ENCODE peak calls at places on chromosomes 5 and 9, in six cellular contexts. One of them, this sample, is unnamed.
A peak's percentile ranks its signal among the peaks of the same experiment; 100 is the strongest.

GRCh38 chr9:98248737-98249474 is 6.5 kb downstream of the TBC1D2 start:
- DNase-seq in fibroblast of lung: peak; percentile 97
- DNase-seq in lower leg skin: peak; percentile 83
- DNase-seq in colonic mucosa: peak; percentile 77
- DNase-seq in stomach: peak; percentile 35
- DNase-seq in lower lobe of right lung: peak; percentile 92
- DNase-seq in this sample: peak; percentile 87

GRCh38 chr9:103755986-103756385 is 338.1 kb upstream of the SMC2 start:
- DNase-seq in fibroblast of lung: no peak
- DNase-seq in lower leg skin: no peak
- DNase-seq in colonic mucosa: no peak
- DNase-seq in stomach: no peak
- DNase-seq in lower lobe of right lung: no peak
- DNase-seq in this sample: no peak

GRCh38 chr9:96219615-96220257 is 82.2 kb downstream of the HSD17B3 start:
- DNase-seq in fibroblast of lung: peak; percentile 12
- DNase-seq in lower leg skin: no peak
- DNase-seq in colonic mucosa: peak; percentile 39
- DNase-seq in stomach: peak; percentile 36
- DNase-seq in lower lobe of right lung: peak; percentile 63
- DNase-seq in this sample: peak; percentile 8

GRCh38 chr9:84296146-84296843 is 44.3 kb downstream of the SLC28A3 start:
- DNase-seq in fibroblast of lung: peak; percentile 88
- DNase-seq in lower leg skin: no peak
- DNase-seq in colonic mucosa: no peak
- DNase-seq in stomach: no peak
- DNase-seq in lower lobe of right lung: no peak
- DNase-seq in this sample: peak; percentile 49

GRCh38 chr5:140346348-140347221 is at the start of gene HBEGF:
- DNase-seq in fibroblast of lung: peak; percentile 69
- DNase-seq in lower leg skin: peak; percentile 58
- DNase-seq in colonic mucosa: peak; percentile 88
- DNase-seq in stomach: peak; percentile 93
- DNase-seq in lower lobe of right lung: peak; percentile 91
- DNase-seq in this sample: peak; percentile 55

GRCh38 chr5:56670916-56671315 is 144.4 kb upstream of the MAP3K1 start:
- DNase-seq in fibroblast of lung: peak; percentile 13
- DNase-seq in lower leg skin: no peak
- DNase-seq in colonic mucosa: no peak
- DNase-seq in stomach: no peak
- DNase-seq in lower lobe of right lung: no peak
- DNase-seq in this sample: no peak

GRCh38 chr5:170522211-170523128 is 18.6 kb downstream of the KCNIP1 start:
- DNase-seq in fibroblast of lung: peak; percentile 79
- DNase-seq in lower leg skin: peak; percentile 33
- DNase-seq in colonic mucosa: no peak
- DNase-seq in stomach: no peak
- DNase-seq in lower lobe of right lung: no peak
- DNase-seq in this sample: peak; percentile 39

GRCh38 chr5:95163079-95163478 is 121.8 kb downstream of the MCTP1 start:
- DNase-seq in fibroblast of lung: no peak
- DNase-seq in lower leg skin: no peak
- DNase-seq in colonic mucosa: no peak
- DNase-seq in stomach: no peak
- DNase-seq in lower lobe of right lung: no peak
- DNase-seq in this sample: no peak

GRCh38 chr5:112529525-112529924 is 110.4 kb upstream of the EPB41L4A start:
- DNase-seq in fibroblast of lung: no peak
- DNase-seq in lower leg skin: no peak
- DNase-seq in colonic mucosa: no peak
- DNase-seq in stomach: no peak
- DNase-seq in lower lobe of right lung: no peak
- DNase-seq in this sample: peak; percentile 4
- TF ChIP-seq CTCF in fibroblast of lung: no peak
- TF ChIP-seq CTCF in lower leg skin: no peak
- TF ChIP-seq CTCF in colonic mucosa: no peak
- TF ChIP-seq CTCF in stomach: no peak
- TF ChIP-seq CTCF in lower lobe of right lung: peak; percentile 40
- TF ChIP-seq CTCF in this sample: no peak

GRCh38 chr9:130871395-130872057 is 25.1 kb downstream of the QRFP start:
- DNase-seq in fibroblast of lung: no peak
- DNase-seq in lower leg skin: no peak
- DNase-seq in colonic mucosa: no peak
- DNase-seq in stomach: no peak
- DNase-seq in lower lobe of right lung: no peak
- DNase-seq in this sample: no peak
- H3K4me3 ChIP-seq in fibroblast of lung: no peak overlapping the region
- H3K4me3 ChIP-seq in lower leg skin: no peak overlapping the region
- H3K4me3 ChIP-seq in colonic mucosa: no peak overlapping the region
- H3K4me3 ChIP-seq in stomach: no peak overlapping the region
- H3K4me3 ChIP-seq in lower lobe of right lung: no peak overlapping the region
- H3K4me3 ChIP-seq in this sample: no peak overlapping the region

GRCh38 chr9:75069171-75069570 is 18.8 kb downstream of the NMRK1 start:
- DNase-seq in fibroblast of lung: no peak
- DNase-seq in lower leg skin: no peak
- DNase-seq in colonic mucosa: no peak
- DNase-seq in stomach: no peak
- DNase-seq in lower lobe of right lung: no peak
- DNase-seq in this sample: no peak

GRCh38 chr9:75072895-75073294 is 15.1 kb downstream of the NMRK1 start:
- DNase-seq in fibroblast of lung: no peak
- DNase-seq in lower leg skin: no peak
- DNase-seq in colonic mucosa: no peak
- DNase-seq in stomach: no peak
- DNase-seq in lower lobe of right lung: no peak
- DNase-seq in this sample: no peak

GRCh38 chr9:75067894-75068293 is 20.1 kb downstream of the NMRK1 start:
- DNase-seq in fibroblast of lung: no peak
- DNase-seq in lower leg skin: no peak
- DNase-seq in colonic mucosa: no peak
- DNase-seq in stomach: no peak
- DNase-seq in lower lobe of right lung: no peak
- DNase-seq in this sample: no peak

GRCh38 chr9:75071530-75072122 is 16.3 kb downstream of the NMRK1 start:
- DNase-seq in fibroblast of lung: peak; percentile 25
- DNase-seq in lower leg skin: peak; percentile 71
- DNase-seq in colonic mucosa: peak; percentile 93
- DNase-seq in stomach: peak; percentile 70
- DNase-seq in lower lobe of right lung: peak; percentile 81
- DNase-seq in this sample: no peak
- TF ChIP-seq CTCF in fibroblast of lung: no peak
- TF ChIP-seq CTCF in lower leg skin: no peak
- TF ChIP-seq CTCF in colonic mucosa: no peak
- TF ChIP-seq CTCF in stomach: no peak
- TF ChIP-seq CTCF in lower lobe of right lung: no peak
- TF ChIP-seq CTCF in this sample: no peak

DNA sequence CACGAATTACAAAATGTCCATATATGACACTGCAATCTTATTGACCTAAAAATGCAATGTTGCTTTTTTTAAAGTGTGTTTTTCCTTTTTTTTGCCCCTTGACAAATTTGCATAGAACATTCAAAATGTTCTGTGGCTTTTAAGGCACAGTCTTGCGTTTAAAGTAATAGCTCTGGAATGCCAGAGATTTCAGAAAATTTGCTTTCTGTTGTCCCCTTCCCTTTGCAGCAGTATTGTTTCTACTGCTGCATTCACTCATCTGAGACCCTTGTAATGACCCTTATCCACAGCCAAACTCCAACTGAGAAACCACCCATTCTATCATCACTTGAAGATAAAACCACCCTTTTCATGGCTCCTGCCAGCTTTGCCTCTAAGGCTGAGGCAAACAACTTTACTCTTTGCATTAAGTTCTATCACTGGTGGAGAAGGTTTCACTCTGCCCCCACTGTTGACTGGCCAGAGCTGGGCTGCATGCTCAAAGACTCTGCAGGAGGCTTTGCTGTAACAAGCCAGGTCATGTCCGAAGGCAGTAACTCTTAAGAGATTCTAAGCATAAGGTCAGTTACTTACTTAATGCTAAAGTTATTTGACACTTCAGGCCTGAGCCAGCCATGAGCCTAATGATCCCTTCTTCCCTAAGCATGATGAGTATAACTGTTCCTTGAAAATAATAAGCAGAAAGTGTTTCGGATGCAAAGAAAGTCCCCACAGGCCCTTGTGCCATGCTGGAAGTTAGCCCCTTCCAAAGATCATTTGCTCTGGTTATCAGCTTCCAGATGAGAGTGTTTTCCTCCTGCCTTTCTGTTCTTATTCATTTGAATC is 101.9 kb downstream of the CD180 start:
- DNase-seq in fibroblast of lung: peak; percentile 86
- DNase-seq in lower leg skin: no peak
- DNase-seq in colonic mucosa: no peak
- DNase-seq in stomach: no peak
- DNase-seq in lower lobe of right lung: no peak
- DNase-seq in this sample: peak; percentile 70
- H3K4me3 ChIP-seq in fibroblast of lung: no peak overlapping the region
- H3K4me3 ChIP-seq in lower leg skin: no peak overlapping the region
- H3K4me3 ChIP-seq in colonic mucosa: no peak overlapping the region
- H3K4me3 ChIP-seq in stomach: no peak overlapping the region
- H3K4me3 ChIP-seq in lower lobe of right lung: no peak overlapping the region
- H3K4me3 ChIP-seq in this sample: no peak overlapping the region

GRCh38 chr5:145697251-145698016 is 137.7 kb downstream of the PRELID2 start:
- DNase-seq in fibroblast of lung: peak; percentile 20
- DNase-seq in lower leg skin: no peak
- DNase-seq in colonic mucosa: peak; percentile 30
- DNase-seq in stomach: no peak
- DNase-seq in lower lobe of right lung: no peak
- DNase-seq in this sample: peak; percentile 61
- TF ChIP-seq CTCF in fibroblast of lung: peak; percentile 67
- TF ChIP-seq CTCF in lower leg skin: no peak
- TF ChIP-seq CTCF in colonic mucosa: peak; percentile 27
- TF ChIP-seq CTCF in stomach: no peak
- TF ChIP-seq CTCF in lower lobe of right lung: peak; percentile 52
- TF ChIP-seq CTCF in this sample: peak; percentile 63

DNA sequence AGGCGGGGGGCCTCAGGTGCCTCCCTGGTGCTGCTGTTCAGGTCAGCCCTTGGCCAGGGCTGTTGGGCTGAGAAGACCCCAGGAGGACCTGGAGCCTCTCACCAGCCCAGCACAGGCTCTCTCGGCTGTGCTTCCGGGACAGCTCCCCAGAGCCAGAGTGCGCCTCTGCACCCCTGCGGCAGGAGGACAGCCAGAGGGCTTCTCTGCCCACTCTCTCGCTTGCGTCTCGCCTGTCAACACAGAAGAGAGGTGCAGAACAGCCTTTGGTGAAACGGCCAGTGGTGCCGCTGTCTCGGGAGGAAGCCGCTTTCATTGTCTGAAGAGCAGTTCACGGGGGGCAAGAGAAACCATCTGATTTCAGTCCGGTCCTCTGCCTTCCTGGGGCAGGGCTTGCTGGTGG is 3.8 kb upstream of the NACC2 start:
- DNase-seq in fibroblast of lung: no peak
- DNase-seq in lower leg skin: no peak
- DNase-seq in colonic mucosa: no peak
- DNase-seq in stomach: no peak
- DNase-seq in lower lobe of right lung: no peak
- DNase-seq in this sample: no peak
- H3K4me3 ChIP-seq in fibroblast of lung: no peak overlapping the region
- H3K4me3 ChIP-seq in lower leg skin: no peak overlapping the region
- H3K4me3 ChIP-seq in colonic mucosa: no peak overlapping the region
- H3K4me3 ChIP-seq in stomach: no peak overlapping the region
- H3K4me3 ChIP-seq in lower lobe of right lung: no peak overlapping the region
- H3K4me3 ChIP-seq in this sample: no peak overlapping the region

DNA sequence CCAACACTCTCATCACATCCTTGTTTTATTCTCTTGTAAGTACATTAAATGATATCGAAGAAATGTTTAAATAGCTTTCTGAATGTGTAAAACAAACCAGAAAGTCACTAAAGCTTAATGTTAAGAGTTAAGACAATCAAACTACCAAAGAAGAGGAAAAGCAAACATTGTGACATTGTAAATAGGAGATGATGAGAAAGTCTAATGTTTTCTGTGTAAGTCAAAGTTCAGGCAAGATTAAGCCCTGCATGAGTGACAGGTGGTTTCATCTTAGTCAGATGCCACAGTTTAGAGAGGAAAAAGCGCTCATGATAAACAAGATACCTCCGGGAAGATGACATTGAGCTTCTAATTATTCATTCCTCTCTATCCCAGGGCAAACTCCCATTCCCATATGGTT is 50.9 kb upstream of the PHYKPL start:
- DNase-seq in fibroblast of lung: no peak
- DNase-seq in lower leg skin: no peak
- DNase-seq in colonic mucosa: no peak
- DNase-seq in stomach: no peak
- DNase-seq in lower lobe of right lung: no peak
- DNase-seq in this sample: no peak
- TF ChIP-seq CTCF in fibroblast of lung: no peak
- TF ChIP-seq CTCF in lower leg skin: no peak
- TF ChIP-seq CTCF in colonic mucosa: no peak
- TF ChIP-seq CTCF in stomach: no peak
- TF ChIP-seq CTCF in lower lobe of right lung: no peak
- TF ChIP-seq CTCF in this sample: no peak